ENCODE peak calls at places on chromosome 2, in five cellular contexts. R is naive thymus-derived CD4-positive, alpha-beta T cell; X is activated naive CD8-positive, alpha-beta T cell treated with anti-CD3 and anti-CD28 coated beads, Interleukin-2, amount 50 U/mL, for 24 hours; D is tibial artery; I is NCI-H1092 treated with DMSO at 0.1 percent for 48 hours. H is an unnamed sample.

GRCh38 chr2:174325932-174326879 is 8.5 kb upstream of the SP9 start:
- DNase-seq in X (no peak), D (no peak), R (peak; percentile 52), I (no peak), H (peak; percentile 62)

GRCh38 chr2:19059076-19059475 is 299.3 kb downstream of the OSR1 start:
- DNase-seq in D (no peak), X (no peak), R (no peak), I (no peak), H (no peak)

GRCh38 chr2:197141669-197142068 is 168.9 kb downstream of the ANKRD44 start:
- DNase-seq in I (peak; percentile 3), X (no peak), R (no peak), D (no peak), H (no peak)

GRCh38 chr2:24491626-24492282 is 700 bp downstream of the NCOA1 start:
- DNase-seq in D (peak; percentile 37), R (peak; percentile 74), I (peak; percentile 60), X (peak; percentile 59), H (peak; percentile 18)

GRCh38 chr2:195672674-195673073 is 15.6 kb downstream of the SLC39A10 start:
- DNase-seq in D (no peak), X (no peak), R (no peak), I (no peak), H (no peak)

GRCh38 chr2:201781583-201782051 is 884 bp upstream of the ALS2 start:
- DNase-seq in I (no peak), D (no peak), X (peak; percentile 10), R (peak; percentile 29), H (no peak)

GRCh38 chr2:62410015-62410453 is 96.0 kb downstream of the TMEM17 start:
- DNase-seq in X (no peak), I (no peak), R (no peak), D (no peak), H (no peak)

GRCh38 chr2:240620859-240621258 is 4.4 kb upstream of the GPR35 start:
- DNase-seq in I (no peak), X (no peak), D (no peak), R (no peak), H (no peak)

GRCh38 chr2:56260415-56260814 is 76.6 kb downstream of the CCDC85A start:
- DNase-seq in X (no peak), D (no peak), I (no peak), R (no peak), H (no peak)

GRCh38 chr2:126798276-126799140 is 100.2 kb upstream of the TEX51 start:
- DNase-seq in D (no peak), I (no peak), R (no peak), X (no peak), H (no peak)

GRCh38 chr2:215920244-215921100 is 92.9 kb downstream of the MREG start:
- DNase-seq in R (peak; percentile 28), X (peak; percentile 52), D (peak; percentile 64), I (peak; percentile 53), H (peak; percentile 89)

GRCh38 chr2:15271941-15272340 is 289.2 kb downstream of the NBAS start:
- DNase-seq in R (no peak), X (no peak), I (no peak), D (no peak), H (no peak)

GRCh38 chr2:20001361-20001863 is 11.1 kb downstream of the MATN3 start:
- DNase-seq in D (no peak), X (no peak), R (no peak), I (no peak), H (no peak)

GRCh38 chr2:123080331-123080730 is 944.8 kb upstream of the CNTNAP5 start:
- DNase-seq in I (no peak), D (no peak), X (no peak), R (no peak), H (peak; percentile 2)

GRCh38 chr2:105545731-105546622 is 147.1 kb upstream of the FHL2 start:
- DNase-seq in R (peak; percentile 60), D (peak; percentile 66), I (peak; percentile 31), X (peak; percentile 77), H (peak; percentile 70)

GRCh38 chr2:139228276-139228675 is 448.1 kb upstream of the NXPH2 start:
- DNase-seq in I (no peak), X (no peak), R (no peak), D (no peak), H (no peak)

H was measured in iris pigment epithelial cell.